ENCODE peak calls at places on chromosomes 7 and 10, in eight cellular contexts. I is HuH-7, E is choroid plexus epithelial cell, Y is GM10248, Q is Calu3, C is psoas muscle, A is HEK293T, R is DMS79 treated with DMSO at 0.1 percent for 48 hours. D is an unnamed sample.
A peak's percentile ranks its signal among the peaks of the same experiment; 100 is the strongest.

GRCh38 chr7:29923231-29923630 is 66.4 kb downstream of the SCRN1 start:
- DNase-seq in R (no peak), E (no peak), C (no peak), A (no peak), Y (no peak), I (no peak), Q (no peak), D (no peak)

GRCh38 chr10:119391430-119392313 is 150.8 kb downstream of the RGS10 start:
- DNase-seq in C (no peak), E (peak; percentile 75), A (no peak), Q (no peak), R (no peak), I (no peak), Y (no peak), D (no peak)

GRCh38 chr10:80501381-80501912 is 36.3 kb upstream of the SH2D4B start:
- DNase-seq in C (no peak), Y (no peak), R (no peak), Q (no peak), I (no peak), A (no peak), E (no peak), D (no peak)

GRCh38 chr7:47326220-47326619 is 255.7 kb downstream of the TNS3 start:
- DNase-seq in A (no peak), Y (no peak), C (no peak), E (peak; percentile 92), I (no peak), Q (no peak), R (no peak), D (no peak)

GRCh38 chr7:75953431-75953830 is 38.5 kb downstream of the POR start:
- DNase-seq in Y (no peak), A (no peak), Q (no peak), E (no peak), I (no peak), R (no peak), C (no peak), D (no peak)

GRCh38 chr7:136998495-136998894 is 130.0 kb downstream of the CHRM2 start:
- DNase-seq in E (peak; percentile 59), A (no peak), I (no peak), R (no peak), Y (no peak), Q (no peak), C (no peak), D (no peak)

GRCh38 chr10:68333058-68333395 is 299 bp upstream of the PBLD start:
- DNase-seq in Y (no peak), C (no peak), A (no peak), E (no peak), I (no peak), R (no peak), Q (no peak), D (no peak)

GRCh38 chr7:29189743-29190201 is 4.8 kb upstream of the CHN2 start:
- DNase-seq in A (peak; percentile 75), Y (peak; percentile 65), R (peak; percentile 89), Q (peak; percentile 86), I (peak; percentile 81), C (peak; percentile 55), E (peak; percentile 53), D (no peak)

GRCh38 chr10:126849646-126850045 is 55.6 kb upstream of the DOCK1 start:
- DNase-seq in I (no peak), A (no peak), C (no peak), E (no peak), Y (no peak), Q (no peak), R (no peak), D (no peak)

D was measured in GM12864.